ENCODE peak calls at places on chromosomes 7 and 10, in seven cellular contexts. E is GM12891, V is SK-N-SH, J is GM12878, B is K562, K is H1, N is GM12892. G is an unnamed sample.

GRCh38 chr10:132512693-132513345 is 24.8 kb upstream of the INPP5A start:
- DNase-seq in E (no peak), K (no peak), V (peak; percentile 3), J (no peak), B (no peak), N (no peak), G (no peak)

GRCh38 chr10:48309711-48310226 is 3.3 kb downstream of the MAPK8 start:
- DNase-seq in N (no peak), B (no peak), K (no peak), E (no peak), V (peak; percentile 25), J (no peak), G (peak; percentile 41)

GRCh38 chr10:90064295-90064694 is 362.9 kb downstream of the KIF20B start:
- DNase-seq in J (no peak), E (no peak), N (no peak), B (no peak), V (no peak), K (no peak), G (no peak)

GRCh38 chr10:80318742-80319141 is 29.3 kb upstream of the MAT1A start:
- DNase-seq in B (no peak), V (no peak), J (no peak), N (no peak), K (no peak), E (no peak), G (no peak)

GRCh38 chr10:30057421-30057841 is 2.0 kb downstream of the JCAD start:
- DNase-seq in E (no peak), K (no peak), V (no peak), B (no peak), J (no peak), N (no peak), G (no peak)

GRCh38 chr7:102300643-102301211 is 14.1 kb downstream of the SH2B2 start:
- DNase-seq in E (no peak), B (no peak), K (peak; percentile 38), V (no peak), J (no peak), N (no peak), G (no peak)

GRCh38 chr7:99392659-99393362 is 15.6 kb downstream of the PDAP1 start:
- DNase-seq in K (peak; percentile 61), N (no peak), B (peak; percentile 79), V (peak; percentile 95), E (peak; percentile 74), J (no peak), G (no peak)

GRCh38 chr7:83467493-83467892 is 181.4 kb downstream of the SEMA3E start:
- DNase-seq in V (no peak), E (no peak), B (no peak), N (no peak), J (no peak), K (no peak), G (no peak)

GRCh38 chr10:113960617-113961260 is 82.9 kb upstream of the ADRB1 start:
- DNase-seq in J (no peak), V (no peak), N (no peak), K (peak; percentile 10), E (no peak), B (no peak), G (peak; percentile 54)

GRCh38 chr10:7035111-7035761 is 375.6 kb downstream of the SFMBT2 start:
- DNase-seq in J (no peak), B (no peak), E (no peak), V (no peak), K (no peak), N (no peak), G (no peak)

GRCh38 chr10:52030975-52031374 is 283.1 kb upstream of the DKK1 start:
- DNase-seq in J (no peak), E (no peak), V (no peak), B (no peak), N (no peak), K (no peak), G (no peak)

GRCh38 chr10:111076682-111077661 is at the start of gene ADRA2A:
- DNase-seq in E (peak; percentile 54), V (peak; percentile 84), J (no peak), B (no peak), K (peak; percentile 67), N (no peak), G (no peak)

GRCh38 chr10:4678023-4678950 is 147.7 kb upstream of the AKR1E2 start:
- DNase-seq in N (no peak), E (no peak), K (no peak), J (no peak), V (no peak), B (no peak), G (peak; percentile 54)

GRCh38 chr10:102449321-102450123 is 1.8 kb downstream of the C10orf95 start:
- DNase-seq in N (no peak), E (no peak), V (peak; percentile 68), K (no peak), B (peak; percentile 46), J (peak; percentile 55), G (peak; percentile 76)

GRCh38 chr7:28017372-28017771 is 163.2 kb downstream of the JAZF1 start:
- DNase-seq in K (no peak), B (no peak), J (no peak), E (no peak), N (no peak), V (no peak), G (no peak)

DNA sequence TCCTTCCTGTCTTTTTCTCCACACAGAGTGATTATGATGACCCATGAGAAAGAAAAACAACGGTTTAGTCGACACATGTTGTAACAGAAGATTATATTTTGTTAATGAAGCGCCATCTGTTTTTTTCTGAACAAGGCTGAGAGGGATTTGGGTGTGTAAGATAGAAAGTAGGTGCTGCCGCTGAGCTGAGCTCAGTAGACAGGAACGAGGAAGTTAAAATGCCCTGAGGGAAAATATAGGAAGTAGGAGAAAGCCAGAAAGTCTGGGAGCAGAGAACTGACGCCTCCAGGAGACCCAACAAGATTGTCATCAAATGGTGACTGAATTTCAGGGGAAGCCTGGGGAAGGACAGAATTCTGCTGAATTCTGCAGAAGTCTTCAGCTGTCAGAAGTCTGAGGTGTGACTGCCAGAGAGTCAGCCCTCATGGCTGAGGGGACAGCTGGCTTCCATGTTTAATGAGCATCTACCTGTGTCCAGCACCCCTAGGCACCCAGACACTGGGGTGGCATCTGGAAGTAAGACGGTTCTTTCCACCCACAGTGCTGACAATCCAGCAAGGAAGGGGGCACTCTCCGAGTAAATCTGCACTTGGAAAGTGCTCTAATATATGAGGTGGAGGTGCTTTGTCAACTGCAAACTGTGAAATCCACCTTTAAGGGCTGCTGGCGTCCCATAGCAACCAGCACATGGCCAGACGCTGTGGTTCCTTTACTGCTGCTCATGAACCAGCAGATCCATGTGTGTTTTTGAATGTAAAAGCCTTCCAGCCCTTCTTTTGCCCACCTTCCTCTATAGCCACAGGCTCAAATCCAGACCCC is 12.5 kb upstream of the TSPAN15 start:
- DNase-seq in B (no peak), K (no peak), V (peak; percentile 42), J (no peak), E (no peak), N (no peak), G (no peak)
- TF ChIP-seq TAF1 in B (no peak), K (no peak), V (no peak), J (no peak), E (no peak), N (no peak), G (no peak)

GRCh38 chr7:117114272-117114671 is 161.0 kb downstream of the ST7 start:
- DNase-seq in K (no peak), V (no peak), E (no peak), B (no peak), J (no peak), N (no peak), G (no peak)

GRCh38 chr7:117111532-117111931 is 158.2 kb downstream of the ST7 start:
- DNase-seq in E (no peak), K (no peak), V (no peak), J (no peak), B (no peak), N (no peak), G (no peak)

GRCh38 chr7:117112640-117113039 is 159.3 kb downstream of the ST7 start:
- DNase-seq in E (no peak), B (no peak), K (no peak), V (no peak), J (no peak), N (no peak), G (no peak)

GRCh38 chr7:117113871-117114270 is 160.6 kb downstream of the ST7 start:
- DNase-seq in V (no peak), E (no peak), K (no peak), N (no peak), J (no peak), B (no peak), G (no peak)

GRCh38 chr7:117110480-117111315 is 157.4 kb downstream of the ST7 start:
- DNase-seq in B (no peak), K (no peak), N (peak; percentile 23), V (peak; percentile 80), J (peak; percentile 70), E (peak; percentile 22), G (no peak)
- TF ChIP-seq TAF1 in B (no peak), K (no peak), N (no peak), V (no peak), J (no peak), E (no peak), G (no peak)

GRCh38 chr10:76396126-76396525 is 964.7 kb downstream of the LRMDA start:
- DNase-seq in E (no peak), B (no peak), J (no peak), N (no peak), V (no peak), K (no peak), G (no peak)
- TF ChIP-seq TAF1 in E (no peak), B (no peak), J (no peak), N (no peak), V (no peak), K (no peak), G (no peak)

GRCh38 chr10:17200035-17200884 is 1.2 kb downstream of the TRDMT1 start:
- DNase-seq in N (no peak), K (no peak), J (no peak), V (no peak), E (peak; percentile 5), B (no peak), G (no peak)
- TF ChIP-seq TAF1 in N (no peak), K (no peak), J (no peak), V (no peak), E (no peak), B (no peak), G (no peak)

GRCh38 chr10:43864622-43865021 is 215.9 kb upstream of the ZNF32 start:
- DNase-seq in K (no peak), E (no peak), N (no peak), J (no peak), V (no peak), B (no peak), G (no peak)

GRCh38 chr10:43863859-43864591 is 215.3 kb upstream of the ZNF32 start:
- DNase-seq in J (no peak), N (no peak), B (no peak), V (no peak), E (no peak), K (no peak), G (peak; percentile 96)

GRCh38 chr10:43867113-43867512 is 218.4 kb upstream of the ZNF32 start:
- DNase-seq in N (no peak), B (no peak), J (no peak), V (no peak), E (no peak), K (no peak), G (peak; percentile 35)

GRCh38 chr10:43866712-43867111 is 218.0 kb upstream of the ZNF32 start:
- DNase-seq in N (no peak), V (no peak), K (no peak), E (no peak), B (no peak), J (no peak), G (no peak)

GRCh38 chr10:43865275-43866135 is 216.8 kb upstream of the ZNF32 start:
- DNase-seq in E (no peak), N (no peak), B (no peak), V (peak; percentile 59), J (no peak), K (no peak), G (no peak)
- TF ChIP-seq TAF1 in E (no peak), N (no peak), B (no peak), V (no peak), J (no peak), K (no peak), G (no peak)

GRCh38 chr7:44308741-44309270 is 16.6 kb downstream of the CAMK2B start:
- DNase-seq in K (no peak), B (peak; percentile 8), V (peak; percentile 29), E (no peak), J (no peak), N (no peak), G (no peak)
- TF ChIP-seq TAF1 in K (no peak), B (no peak), V (no peak), E (no peak), J (no peak), N (no peak), G (no peak)

G was measured in HepG2.